ENCODE peak calls at places on chromosomes 11 and 22, in six cellular contexts. Z is K562, P is PC-9, Q is astrocyte, K is PC-3, J is H9. W is an unnamed sample.
A peak's percentile ranks its signal among the peaks of the same experiment; 100 is the strongest.

GRCh38 chr11:122323754-122324421 is 207.9 kb upstream of the BLID start:
- DNase-seq in Q (no peak), P (no peak), Z (no peak), J (no peak), K (no peak), W (no peak)

GRCh38 chr11:18936002-18936673 is 3.1 kb downstream of the MRGPRX1 start:
- DNase-seq in K (peak; percentile 6), Z (no peak), J (peak; percentile 41), Q (no peak), P (no peak), W (no peak)

GRCh38 chr22:24107668-24108067 is 73.6 kb upstream of the SUSD2 start:
- DNase-seq in J (no peak), P (no peak), K (peak; percentile 37), Q (peak; percentile 72), Z (no peak), W (peak; percentile 92)

GRCh38 chr11:19889531-19889930 is 176.9 kb downstream of the NAV2 start:
- DNase-seq in P (no peak), Q (peak; percentile 64), J (no peak), Z (no peak), K (no peak), W (no peak)

GRCh38 chr22:26429458-26430238 is 588 bp downstream of the ASPHD2 start:
- DNase-seq in Z (peak; percentile 24), K (no peak), P (no peak), Q (no peak), J (no peak), W (no peak)

GRCh38 chr22:35900483-35901168 is 128.0 kb downstream of the RBFOX2 start:
- DNase-seq in Z (no peak), Q (peak; percentile 82), J (no peak), K (peak; percentile 43), P (peak; percentile 48), W (no peak)

GRCh38 chr11:34180045-34180813 is 74.8 kb downstream of the NAT10 start:
- DNase-seq in K (no peak), Q (no peak), J (no peak), P (no peak), Z (no peak), W (no peak)

GRCh38 chr11:16902182-16902581 is 112.0 kb downstream of the PLEKHA7 start:
- DNase-seq in J (no peak), Z (no peak), P (no peak), K (peak; percentile 77), Q (peak; percentile 65), W (peak; percentile 73)

GRCh38 chr11:110182886-110183285 is 89.7 kb downstream of the ZC3H12C start:
- DNase-seq in Q (peak; percentile 47), Z (no peak), P (no peak), J (no peak), K (peak; percentile 86), W (peak; percentile 42)

GRCh38 chr11:128061321-128061871 is 526.0 kb downstream of the ETS1 start:
- DNase-seq in Q (peak; percentile 97), K (no peak), P (peak; percentile 15), Z (no peak), J (no peak), W (peak; percentile 98)

GRCh38 chr11:66015094-66015881 is 3.5 kb downstream of the CST6 start:
- DNase-seq in Q (peak; percentile 16), Z (no peak), P (peak; percentile 89), K (peak; percentile 63), J (no peak), W (peak; percentile 6)

GRCh38 chr11:117855452-117855851 is 21.0 kb downstream of the FXYD6 start:
- DNase-seq in J (peak; percentile 26), P (no peak), Q (no peak), Z (no peak), K (no peak), W (no peak)

GRCh38 chr22:24727218-24727851 is 47.2 kb downstream of the PIWIL3 start:
- DNase-seq in K (peak; percentile 87), P (peak; percentile 36), Q (peak; percentile 81), J (no peak), Z (peak; percentile 33), W (peak; percentile 85)

GRCh38 chr22:44368611-44369010 is 55.9 kb upstream of the SHISAL1 start:
- DNase-seq in J (no peak), P (no peak), Q (no peak), Z (no peak), K (no peak), W (no peak)

GRCh38 chr22:44566911-44567310 is 68.9 kb upstream of the RTL6 start:
- DNase-seq in J (no peak), Q (no peak), Z (no peak), P (no peak), K (no peak), W (no peak)

GRCh38 chr11:73980001-73980960 is 2.4 kb downstream of the UCP2 start:
- DNase-seq in J (peak; percentile 56), K (peak; percentile 8), P (peak; percentile 62), Q (no peak), Z (peak; percentile 51), W (peak; percentile 17)

GRCh38 chr11:64152841-64153691 is 12.8 kb downstream of the MACROD1 start:
- DNase-seq in K (peak; percentile 76), J (peak; percentile 74), Z (peak; percentile 94), P (peak; percentile 78), Q (no peak), W (no peak)

GRCh38 chr11:12235945-12236743 is 125.8 kb downstream of the MICAL2 start:
- DNase-seq in K (peak; percentile 75), J (no peak), P (no peak), Q (peak; percentile 92), Z (peak; percentile 62), W (peak; percentile 92)

GRCh38 chr11:102109896-102110760 is at the start of gene YAP1:
- DNase-seq in P (peak; percentile 90), K (peak; percentile 95), Q (peak; percentile 93), J (peak; percentile 91), Z (peak; percentile 53), W (peak; percentile 97)

GRCh38 chr11:77100166-77101042 is 2.2 kb upstream of the OMP start:
- DNase-seq in P (no peak), K (no peak), Q (no peak), J (no peak), Z (no peak), W (no peak)

GRCh38 chr11:110337570-110338193 is 41.3 kb upstream of the RDX start:
- DNase-seq in Z (no peak), J (peak; percentile 63), K (peak; percentile 87), P (peak; percentile 73), Q (peak; percentile 19), W (peak; percentile 38)

GRCh38 chr11:75434051-75434450 is 1.0 kb upstream of the KLHL35 start:
- DNase-seq in Z (no peak), Q (no peak), P (no peak), J (no peak), K (no peak), W (no peak)

GRCh38 chr11:75431533-75432525 is 1.2 kb downstream of the KLHL35 start:
- DNase-seq in Q (no peak), K (no peak), J (peak; percentile 61), Z (peak; percentile 29), P (no peak), W (no peak)

GRCh38 chr11:75434886-75435570 is 2.0 kb upstream of the KLHL35 start:
- DNase-seq in P (no peak), Q (no peak), K (no peak), J (no peak), Z (no peak), W (no peak)

GRCh38 chr11:75432911-75433321 is at the start of gene KLHL35:
- DNase-seq in P (no peak), Z (peak; percentile 41), Q (no peak), K (no peak), J (peak; percentile 53), W (no peak)

DNA sequence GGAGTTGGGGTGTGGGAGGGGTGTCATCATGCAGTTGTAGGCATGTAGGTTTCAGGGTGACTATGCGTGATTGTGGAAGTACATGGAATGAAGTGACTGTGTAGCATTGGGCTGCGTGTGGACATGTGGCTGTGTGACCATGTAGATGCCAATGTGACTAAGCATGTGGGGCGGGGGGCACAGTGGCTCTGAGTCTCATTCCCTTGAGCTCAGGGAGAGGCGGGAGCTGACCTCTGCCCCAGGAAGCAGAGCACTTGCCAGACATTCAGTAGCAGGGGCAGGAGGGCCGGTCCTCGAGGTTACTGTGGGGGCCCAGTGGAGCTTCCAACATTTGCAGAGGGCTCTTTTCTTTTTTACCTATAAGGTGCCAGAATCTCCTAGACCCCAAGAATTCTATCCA is 440 bp upstream of the KLHL35 start:
- DNase-seq in P (no peak), K (no peak), Z (no peak), J (no peak), Q (no peak), W (no peak)
- H2AFZ ChIP-seq in P (no peak overlapping the region), K (no peak overlapping the region), Z (no peak overlapping the region), J (no peak overlapping the region), Q (no peak overlapping the region), W (no peak overlapping the region)

DNA sequence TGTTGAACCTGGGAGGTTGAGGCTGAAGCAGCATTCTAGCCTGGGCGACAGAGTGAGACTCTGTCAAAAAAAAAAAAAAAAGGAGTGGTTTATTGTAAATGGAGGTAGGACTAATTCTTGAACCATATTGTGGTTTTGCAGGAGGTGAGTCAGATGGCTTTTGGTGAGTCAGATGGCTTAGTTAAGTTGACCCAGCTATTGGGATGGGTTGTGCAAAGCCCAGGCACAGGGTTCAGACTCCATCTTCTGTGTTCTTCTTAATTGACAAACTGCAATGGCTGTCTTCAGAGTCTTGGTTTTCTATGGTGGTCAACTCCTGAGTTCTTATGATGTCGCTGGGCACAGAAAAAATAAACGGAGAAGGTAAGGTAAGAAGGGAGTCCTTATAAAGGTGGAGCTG is 182.7 kb downstream of the ADAMTS15 start:
- DNase-seq in Z (no peak), K (peak; percentile 98), Q (peak; percentile 96), J (no peak), P (peak; percentile 36), W (peak; percentile 86)
- TF ChIP-seq CTCF in Z (no peak), K (no peak), Q (no peak), J (no peak), P (no peak), W (no peak)

GRCh38 chr11:124483422-124483821 is 37.9 kb upstream of the OR8B8 start:
- DNase-seq in K (no peak), J (no peak), P (no peak), Z (no peak), Q (no peak), W (no peak)
- H2AFZ ChIP-seq in K (no peak overlapping the region), J (no peak overlapping the region), P (no peak overlapping the region), Z (no peak overlapping the region), Q (no peak overlapping the region), W (no peak overlapping the region)

DNA sequence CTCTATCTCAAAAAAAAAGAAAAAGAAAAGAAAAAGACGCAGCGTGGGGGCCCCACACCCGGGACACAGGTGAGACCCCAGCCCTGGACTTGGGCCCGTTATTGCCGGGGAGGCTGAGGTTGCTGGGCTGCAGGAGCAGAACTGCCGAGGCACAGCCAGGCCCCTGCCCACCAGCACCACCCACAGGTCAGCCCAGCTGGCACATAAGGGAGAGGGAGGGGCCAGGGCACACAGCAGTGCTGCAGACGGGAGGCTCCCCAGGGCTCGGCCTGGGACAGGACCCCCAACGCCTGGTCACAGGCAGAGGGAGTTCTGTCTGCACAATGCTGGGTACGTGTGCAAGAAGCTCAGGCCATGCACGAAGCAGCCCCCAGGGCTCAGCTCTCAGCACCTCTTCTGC is 18.5 kb downstream of the CHID1 start:
- DNase-seq in J (no peak), Q (no peak), Z (no peak), K (no peak), P (no peak), W (no peak)
- TF ChIP-seq CTCF in J (peak; percentile 27), Q (no peak), Z (no peak), K (no peak), P (no peak), W (no peak)

GRCh38 chr22:30121988-30122387 is 41.7 kb downstream of the HORMAD2 start:
- DNase-seq in Q (no peak), Z (no peak), P (no peak), J (no peak), K (no peak), W (no peak)
- H2AFZ ChIP-seq in Q (no peak overlapping the region), Z (no peak overlapping the region), P (no peak overlapping the region), J (peak overlapping the region; percentile 82), K (no peak overlapping the region), W (peak overlapping the region; percentile 73)

GRCh38 chr11:68402355-68403031 is 58.1 kb upstream of the PPP6R3 start:
- DNase-seq in J (peak; percentile 67), K (peak; percentile 18), P (no peak), Q (no peak), Z (no peak), W (no peak)
- TF ChIP-seq CTCF in J (peak; percentile 51), K (peak; percentile 40), P (no peak), Q (no peak), Z (no peak), W (peak; percentile 4)

W was measured in fibroblast of lung.